ENCODE peak calls at places on chromosomes 11 and 22, in ten cellular contexts. One of them, this sample, is unnamed.

GRCh38 chr11:126431401-126432064 is 76.0 kb downstream of the ST3GAL4 start:
- DNase-seq in midbrain: no peak
- DNase-seq in GM03348: peak; percentile 96
- DNase-seq in stimulated activated CD4-positive, alpha-beta T cell treated with anti-CD3 and anti-CD28 coated beads, Interleukin-1b, Interleukin-23, amount 100 ng/mL, for 48 hours: no peak
- DNase-seq in GM04504: peak; percentile 76
- DNase-seq in NCI-H1417: no peak
- DNase-seq in islet precursor cell: peak; percentile 79
- DNase-seq in M059J: peak; percentile 91
- DNase-seq in sciatic nerve: no peak
- DNase-seq in Peyer's patch: no peak
- DNase-seq in this sample: no peak

GRCh38 chr22:41522813-41523212 is 21.5 kb downstream of the POLR3H start:
- DNase-seq in midbrain: no peak
- DNase-seq in GM03348: no peak
- DNase-seq in stimulated activated CD4-positive, alpha-beta T cell treated with anti-CD3 and anti-CD28 coated beads, Interleukin-1b, Interleukin-23, amount 100 ng/mL, for 48 hours: no peak
- DNase-seq in GM04504: no peak
- DNase-seq in NCI-H1417: no peak
- DNase-seq in islet precursor cell: no peak
- DNase-seq in M059J: no peak
- DNase-seq in sciatic nerve: no peak
- DNase-seq in Peyer's patch: no peak
- DNase-seq in this sample: no peak

GRCh38 chr22:17965538-17966402 is 58.6 kb downstream of the MICAL3 start:
- DNase-seq in midbrain: no peak
- DNase-seq in GM03348: no peak
- DNase-seq in stimulated activated CD4-positive, alpha-beta T cell treated with anti-CD3 and anti-CD28 coated beads, Interleukin-1b, Interleukin-23, amount 100 ng/mL, for 48 hours: no peak
- DNase-seq in GM04504: no peak
- DNase-seq in NCI-H1417: no peak
- DNase-seq in islet precursor cell: no peak
- DNase-seq in M059J: no peak
- DNase-seq in sciatic nerve: no peak
- DNase-seq in Peyer's patch: no peak
- DNase-seq in this sample: no peak

GRCh38 chr11:834371-835316 is 1.9 kb downstream of the CD151 start:
- DNase-seq in midbrain: no peak
- DNase-seq in GM03348: peak; percentile 83
- DNase-seq in stimulated activated CD4-positive, alpha-beta T cell treated with anti-CD3 and anti-CD28 coated beads, Interleukin-1b, Interleukin-23, amount 100 ng/mL, for 48 hours: no peak
- DNase-seq in GM04504: no peak
- DNase-seq in NCI-H1417: no peak
- DNase-seq in islet precursor cell: peak; percentile 75
- DNase-seq in M059J: peak; percentile 97
- DNase-seq in sciatic nerve: no peak
- DNase-seq in Peyer's patch: no peak
- DNase-seq in this sample: no peak

GRCh38 chr22:28950567-28951411 is 67.4 kb downstream of the ZNRF3 start:
- DNase-seq in midbrain: no peak
- DNase-seq in GM03348: no peak
- DNase-seq in stimulated activated CD4-positive, alpha-beta T cell treated with anti-CD3 and anti-CD28 coated beads, Interleukin-1b, Interleukin-23, amount 100 ng/mL, for 48 hours: no peak
- DNase-seq in GM04504: no peak
- DNase-seq in NCI-H1417: no peak
- DNase-seq in islet precursor cell: no peak
- DNase-seq in M059J: no peak
- DNase-seq in sciatic nerve: no peak
- DNase-seq in Peyer's patch: no peak
- DNase-seq in this sample: no peak

GRCh38 chr11:313787-314547 is at the start of gene IFITM1:
- DNase-seq in midbrain: no peak
- DNase-seq in GM03348: peak; percentile 88
- DNase-seq in stimulated activated CD4-positive, alpha-beta T cell treated with anti-CD3 and anti-CD28 coated beads, Interleukin-1b, Interleukin-23, amount 100 ng/mL, for 48 hours: peak; percentile 64
- DNase-seq in GM04504: peak; percentile 66
- DNase-seq in NCI-H1417: peak; percentile 36
- DNase-seq in islet precursor cell: no peak
- DNase-seq in M059J: peak; percentile 93
- DNase-seq in sciatic nerve: no peak
- DNase-seq in Peyer's patch: peak; percentile 80
- DNase-seq in this sample: no peak

GRCh38 chr22:44479662-44480061 is 18.4 kb downstream of the RTL6 start:
- DNase-seq in midbrain: no peak
- DNase-seq in GM03348: no peak
- DNase-seq in stimulated activated CD4-positive, alpha-beta T cell treated with anti-CD3 and anti-CD28 coated beads, Interleukin-1b, Interleukin-23, amount 100 ng/mL, for 48 hours: no peak
- DNase-seq in GM04504: no peak
- DNase-seq in NCI-H1417: no peak
- DNase-seq in islet precursor cell: no peak
- DNase-seq in M059J: no peak
- DNase-seq in sciatic nerve: no peak
- DNase-seq in Peyer's patch: no peak
- DNase-seq in this sample: no peak

GRCh38 chr11:94544832-94545640 is 1.3 kb downstream of the FUT4 start:
- DNase-seq in midbrain: no peak
- DNase-seq in GM03348: peak; percentile 44
- DNase-seq in stimulated activated CD4-positive, alpha-beta T cell treated with anti-CD3 and anti-CD28 coated beads, Interleukin-1b, Interleukin-23, amount 100 ng/mL, for 48 hours: no peak
- DNase-seq in GM04504: no peak
- DNase-seq in NCI-H1417: no peak
- DNase-seq in islet precursor cell: peak; percentile 70
- DNase-seq in M059J: no peak
- DNase-seq in sciatic nerve: peak; percentile 65
- DNase-seq in Peyer's patch: no peak
- DNase-seq in this sample: no peak

GRCh38 chr22:18120941-18121340 is 10.3 kb downstream of the TUBA8 start:
- DNase-seq in midbrain: no peak
- DNase-seq in GM03348: no peak
- DNase-seq in stimulated activated CD4-positive, alpha-beta T cell treated with anti-CD3 and anti-CD28 coated beads, Interleukin-1b, Interleukin-23, amount 100 ng/mL, for 48 hours: no peak
- DNase-seq in GM04504: no peak
- DNase-seq in NCI-H1417: no peak
- DNase-seq in islet precursor cell: no peak
- DNase-seq in M059J: no peak
- DNase-seq in sciatic nerve: no peak
- DNase-seq in Peyer's patch: no peak
- DNase-seq in this sample: no peak

GRCh38 chr11:80118071-80118470 is 677.2 kb upstream of the TENM4 start:
- DNase-seq in midbrain: no peak
- DNase-seq in GM03348: no peak
- DNase-seq in stimulated activated CD4-positive, alpha-beta T cell treated with anti-CD3 and anti-CD28 coated beads, Interleukin-1b, Interleukin-23, amount 100 ng/mL, for 48 hours: no peak
- DNase-seq in GM04504: no peak
- DNase-seq in NCI-H1417: peak; percentile 83
- DNase-seq in islet precursor cell: no peak
- DNase-seq in M059J: no peak
- DNase-seq in sciatic nerve: no peak
- DNase-seq in Peyer's patch: no peak
- DNase-seq in this sample: no peak

GRCh38 chr11:86288776-86289507 is 13.1 kb upstream of the HIKESHI start:
- DNase-seq in midbrain: peak; percentile 9
- DNase-seq in GM03348: peak; percentile 10
- DNase-seq in stimulated activated CD4-positive, alpha-beta T cell treated with anti-CD3 and anti-CD28 coated beads, Interleukin-1b, Interleukin-23, amount 100 ng/mL, for 48 hours: peak; percentile 59
- DNase-seq in GM04504: no peak
- DNase-seq in NCI-H1417: no peak
- DNase-seq in islet precursor cell: peak; percentile 81
- DNase-seq in M059J: no peak
- DNase-seq in sciatic nerve: no peak
- DNase-seq in Peyer's patch: no peak
- DNase-seq in this sample: no peak

GRCh38 chr11:72243173-72243566 is 806 bp downstream of the PHOX2A start:
- DNase-seq in midbrain: no peak
- DNase-seq in GM03348: no peak
- DNase-seq in stimulated activated CD4-positive, alpha-beta T cell treated with anti-CD3 and anti-CD28 coated beads, Interleukin-1b, Interleukin-23, amount 100 ng/mL, for 48 hours: no peak
- DNase-seq in GM04504: no peak
- DNase-seq in NCI-H1417: no peak
- DNase-seq in islet precursor cell: peak; percentile 52
- DNase-seq in M059J: no peak
- DNase-seq in sciatic nerve: no peak
- DNase-seq in Peyer's patch: no peak
- DNase-seq in this sample: no peak

GRCh38 chr11:31655483-31655882 is 145.9 kb downstream of the ELP4 start:
- DNase-seq in midbrain: no peak
- DNase-seq in GM03348: peak; percentile 32
- DNase-seq in stimulated activated CD4-positive, alpha-beta T cell treated with anti-CD3 and anti-CD28 coated beads, Interleukin-1b, Interleukin-23, amount 100 ng/mL, for 48 hours: no peak
- DNase-seq in GM04504: peak; percentile 54
- DNase-seq in NCI-H1417: no peak
- DNase-seq in islet precursor cell: peak; percentile 54
- DNase-seq in M059J: peak; percentile 98
- DNase-seq in sciatic nerve: no peak
- DNase-seq in Peyer's patch: no peak
- DNase-seq in this sample: peak; percentile 99

GRCh38 chr11:19910931-19911330 is 198.3 kb downstream of the NAV2 start:
- DNase-seq in midbrain: no peak
- DNase-seq in GM03348: no peak
- DNase-seq in stimulated activated CD4-positive, alpha-beta T cell treated with anti-CD3 and anti-CD28 coated beads, Interleukin-1b, Interleukin-23, amount 100 ng/mL, for 48 hours: no peak
- DNase-seq in GM04504: no peak
- DNase-seq in NCI-H1417: no peak
- DNase-seq in islet precursor cell: no peak
- DNase-seq in M059J: no peak
- DNase-seq in sciatic nerve: no peak
- DNase-seq in Peyer's patch: no peak
- DNase-seq in this sample: no peak

GRCh38 chr11:121250843-121251242 is 41.7 kb upstream of the SC5D start:
- DNase-seq in midbrain: no peak
- DNase-seq in GM03348: no peak
- DNase-seq in stimulated activated CD4-positive, alpha-beta T cell treated with anti-CD3 and anti-CD28 coated beads, Interleukin-1b, Interleukin-23, amount 100 ng/mL, for 48 hours: no peak
- DNase-seq in GM04504: no peak
- DNase-seq in NCI-H1417: no peak
- DNase-seq in islet precursor cell: no peak
- DNase-seq in M059J: peak; percentile 84
- DNase-seq in sciatic nerve: no peak
- DNase-seq in Peyer's patch: no peak
- DNase-seq in this sample: no peak

GRCh38 chr22:47357086-47357485 is 594.6 kb downstream of the TBC1D22A start:
- DNase-seq in midbrain: no peak
- DNase-seq in GM03348: no peak
- DNase-seq in stimulated activated CD4-positive, alpha-beta T cell treated with anti-CD3 and anti-CD28 coated beads, Interleukin-1b, Interleukin-23, amount 100 ng/mL, for 48 hours: no peak
- DNase-seq in GM04504: no peak
- DNase-seq in NCI-H1417: no peak
- DNase-seq in islet precursor cell: peak; percentile 32
- DNase-seq in M059J: no peak
- DNase-seq in sciatic nerve: no peak
- DNase-seq in Peyer's patch: no peak
- DNase-seq in this sample: no peak

GRCh38 chr11:128400382-128401203 is 186.8 kb downstream of the ETS1 start:
- DNase-seq in midbrain: no peak
- DNase-seq in GM03348: peak; percentile 59
- DNase-seq in stimulated activated CD4-positive, alpha-beta T cell treated with anti-CD3 and anti-CD28 coated beads, Interleukin-1b, Interleukin-23, amount 100 ng/mL, for 48 hours: no peak
- DNase-seq in GM04504: peak; percentile 75
- DNase-seq in NCI-H1417: no peak
- DNase-seq in islet precursor cell: no peak
- DNase-seq in M059J: no peak
- DNase-seq in sciatic nerve: no peak
- DNase-seq in Peyer's patch: no peak
- DNase-seq in this sample: no peak

GRCh38 chr11:83819936-83820549 is 533.9 kb upstream of the CCDC90B start:
- DNase-seq in midbrain: peak; percentile 84
- DNase-seq in GM03348: peak; percentile 68
- DNase-seq in stimulated activated CD4-positive, alpha-beta T cell treated with anti-CD3 and anti-CD28 coated beads, Interleukin-1b, Interleukin-23, amount 100 ng/mL, for 48 hours: no peak
- DNase-seq in GM04504: peak; percentile 44
- DNase-seq in NCI-H1417: peak; percentile 84
- DNase-seq in islet precursor cell: no peak
- DNase-seq in M059J: peak; percentile 70
- DNase-seq in sciatic nerve: no peak
- DNase-seq in Peyer's patch: no peak
- DNase-seq in this sample: no peak

GRCh38 chr11:47337229-47337924 is 15.1 kb downstream of the MYBPC3 start:
- DNase-seq in midbrain: no peak
- DNase-seq in GM03348: no peak
- DNase-seq in stimulated activated CD4-positive, alpha-beta T cell treated with anti-CD3 and anti-CD28 coated beads, Interleukin-1b, Interleukin-23, amount 100 ng/mL, for 48 hours: no peak
- DNase-seq in GM04504: no peak
- DNase-seq in NCI-H1417: no peak
- DNase-seq in islet precursor cell: no peak
- DNase-seq in M059J: no peak
- DNase-seq in sciatic nerve: no peak
- DNase-seq in Peyer's patch: no peak
- DNase-seq in this sample: no peak

GRCh38 chr11:8871283-8871775 is 39.7 kb upstream of the AKIP1 start:
- DNase-seq in midbrain: peak; percentile 59
- DNase-seq in GM03348: peak; percentile 90
- DNase-seq in stimulated activated CD4-positive, alpha-beta T cell treated with anti-CD3 and anti-CD28 coated beads, Interleukin-1b, Interleukin-23, amount 100 ng/mL, for 48 hours: no peak
- DNase-seq in GM04504: peak; percentile 91
- DNase-seq in NCI-H1417: peak; percentile 65
- DNase-seq in islet precursor cell: no peak
- DNase-seq in M059J: peak; percentile 92
- DNase-seq in sciatic nerve: peak; percentile 76
- DNase-seq in Peyer's patch: no peak
- DNase-seq in this sample: no peak

GRCh38 chr11:34840736-34841386 is 75.3 kb downstream of the APIP start:
- DNase-seq in midbrain: no peak
- DNase-seq in GM03348: peak; percentile 18
- DNase-seq in stimulated activated CD4-positive, alpha-beta T cell treated with anti-CD3 and anti-CD28 coated beads, Interleukin-1b, Interleukin-23, amount 100 ng/mL, for 48 hours: peak; percentile 22
- DNase-seq in GM04504: peak; percentile 4
- DNase-seq in NCI-H1417: peak; percentile 6
- DNase-seq in islet precursor cell: no peak
- DNase-seq in M059J: peak; percentile 30
- DNase-seq in sciatic nerve: no peak
- DNase-seq in Peyer's patch: no peak
- DNase-seq in this sample: peak; percentile 10

GRCh38 chr22:27462190-27462589 is 339.4 kb downstream of the MN1 start:
- DNase-seq in midbrain: peak; percentile 69
- DNase-seq in GM03348: peak; percentile 52
- DNase-seq in stimulated activated CD4-positive, alpha-beta T cell treated with anti-CD3 and anti-CD28 coated beads, Interleukin-1b, Interleukin-23, amount 100 ng/mL, for 48 hours: no peak
- DNase-seq in GM04504: peak; percentile 38
- DNase-seq in NCI-H1417: peak; percentile 18
- DNase-seq in islet precursor cell: peak; percentile 73
- DNase-seq in M059J: no peak
- DNase-seq in sciatic nerve: no peak
- DNase-seq in Peyer's patch: no peak
- DNase-seq in this sample: no peak

GRCh38 chr11:14384338-14384737 is 25.4 kb upstream of the RRAS2 start:
- DNase-seq in midbrain: no peak
- DNase-seq in GM03348: peak; percentile 43
- DNase-seq in stimulated activated CD4-positive, alpha-beta T cell treated with anti-CD3 and anti-CD28 coated beads, Interleukin-1b, Interleukin-23, amount 100 ng/mL, for 48 hours: no peak
- DNase-seq in GM04504: peak; percentile 64
- DNase-seq in NCI-H1417: no peak
- DNase-seq in islet precursor cell: no peak
- DNase-seq in M059J: peak; percentile 73
- DNase-seq in sciatic nerve: no peak
- DNase-seq in Peyer's patch: no peak
- DNase-seq in this sample: no peak

GRCh38 chr11:91981995-91982394 is 242.6 kb upstream of the FAT3 start:
- DNase-seq in midbrain: no peak
- DNase-seq in GM03348: peak; percentile 89
- DNase-seq in stimulated activated CD4-positive, alpha-beta T cell treated with anti-CD3 and anti-CD28 coated beads, Interleukin-1b, Interleukin-23, amount 100 ng/mL, for 48 hours: no peak
- DNase-seq in GM04504: peak; percentile 99
- DNase-seq in NCI-H1417: no peak
- DNase-seq in islet precursor cell: peak; percentile 80
- DNase-seq in M059J: peak; percentile 100
- DNase-seq in sciatic nerve: peak; percentile 60
- DNase-seq in Peyer's patch: no peak
- DNase-seq in this sample: peak; percentile 98

GRCh38 chr11:102179366-102179765 is 69.1 kb downstream of the YAP1 start:
- DNase-seq in midbrain: no peak
- DNase-seq in GM03348: no peak
- DNase-seq in stimulated activated CD4-positive, alpha-beta T cell treated with anti-CD3 and anti-CD28 coated beads, Interleukin-1b, Interleukin-23, amount 100 ng/mL, for 48 hours: no peak
- DNase-seq in GM04504: no peak
- DNase-seq in NCI-H1417: no peak
- DNase-seq in islet precursor cell: no peak
- DNase-seq in M059J: no peak
- DNase-seq in sciatic nerve: no peak
- DNase-seq in Peyer's patch: no peak
- DNase-seq in this sample: no peak

GRCh38 chr11:63711838-63712237 is 30.5 kb downstream of the RTN3 start:
- DNase-seq in midbrain: no peak
- DNase-seq in GM03348: no peak
- DNase-seq in stimulated activated CD4-positive, alpha-beta T cell treated with anti-CD3 and anti-CD28 coated beads, Interleukin-1b, Interleukin-23, amount 100 ng/mL, for 48 hours: no peak
- DNase-seq in GM04504: no peak
- DNase-seq in NCI-H1417: no peak
- DNase-seq in islet precursor cell: no peak
- DNase-seq in M059J: no peak
- DNase-seq in sciatic nerve: no peak
- DNase-seq in Peyer's patch: no peak
- DNase-seq in this sample: no peak

GRCh38 chr22:45296628-45297297 is 12.0 kb downstream of the UPK3A start:
- DNase-seq in midbrain: no peak
- DNase-seq in GM03348: no peak
- DNase-seq in stimulated activated CD4-positive, alpha-beta T cell treated with anti-CD3 and anti-CD28 coated beads, Interleukin-1b, Interleukin-23, amount 100 ng/mL, for 48 hours: no peak
- DNase-seq in GM04504: no peak
- DNase-seq in NCI-H1417: no peak
- DNase-seq in islet precursor cell: no peak
- DNase-seq in M059J: no peak
- DNase-seq in sciatic nerve: no peak
- DNase-seq in Peyer's patch: peak; percentile 63
- DNase-seq in this sample: no peak

GRCh38 chr11:94924074-94925031 is 49.0 kb downstream of the CWC15 start:
- DNase-seq in midbrain: no peak
- DNase-seq in GM03348: no peak
- DNase-seq in stimulated activated CD4-positive, alpha-beta T cell treated with anti-CD3 and anti-CD28 coated beads, Interleukin-1b, Interleukin-23, amount 100 ng/mL, for 48 hours: no peak
- DNase-seq in GM04504: no peak
- DNase-seq in NCI-H1417: no peak
- DNase-seq in islet precursor cell: no peak
- DNase-seq in M059J: no peak
- DNase-seq in sciatic nerve: no peak
- DNase-seq in Peyer's patch: no peak
- DNase-seq in this sample: no peak